ENCODE peak calls at places on chromosomes 2 and 18, in seven cellular contexts. N is posterior cingulate gyrus; D is Calu3; F is COR-L47; G is EH; W is fibroblast of mammary gland; P is CD4-positive, CD25-positive, alpha-beta regulatory T cell. K is an unnamed sample.

GRCh38 chr18:62183578-62184195 is 3.2 kb downstream of the PIGN start:
- DNase-seq in N (no peak), D (peak), F (peak), G (peak), W (peak), P (peak), K (no peak)

GRCh38 chr2:20649586-20650375 is 1.1 kb downstream of the HS1BP3 start:
- DNase-seq in N (no peak), D (no peak), F (no peak), G (no peak), W (peak), P (no peak), K (no peak)

GRCh38 chr2:121648206-121648605 is 1.1 kb downstream of the CLASP1 start:
- DNase-seq in N (no peak), D (no peak), F (no peak), G (peak), W (peak), P (no peak), K (no peak)

GRCh38 chr18:40012931-40013609 is 1942.0 kb upstream of the PIK3C3 start:
- DNase-seq in N (no peak), D (no peak), F (no peak), G (peak), W (peak), P (no peak), K (no peak)

GRCh38 chr2:178485356-178485755 is 5.1 kb downstream of the PLEKHA3 start:
- DNase-seq in N (no peak), D (no peak), F (no peak), G (no peak), W (peak), P (no peak), K (no peak)

GRCh38 chr18:33014060-33014796 is 241.4 kb upstream of the KLHL14 start:
- DNase-seq in N (no peak), D (no peak), F (no peak), G (no peak), W (no peak), P (no peak), K (no peak)

GRCh38 chr2:8697190-8697589 is 15.3 kb downstream of the ID2 start:
- DNase-seq in N (no peak), D (no peak), F (no peak), G (no peak), W (no peak), P (no peak), K (no peak)

GRCh38 chr2:201118957-201119848 is 3.2 kb downstream of the CFLAR start:
- DNase-seq in N (no peak), D (no peak), F (peak), G (peak), W (peak), P (peak), K (no peak)

GRCh38 chr2:44549099-44549471 is 187.3 kb downstream of the CAMKMT start:
- DNase-seq in N (no peak), D (no peak), F (no peak), G (peak), W (peak), P (no peak), K (no peak)

GRCh38 chr2:224195954-224196571 is 157.0 kb upstream of the SERPINE2 start:
- DNase-seq in N (peak), D (no peak), F (no peak), G (no peak), W (no peak), P (no peak), K (no peak)